ENCODE peak calls at places on chromosomes 12 and 14, in nine cellular contexts. P is esophagus squamous epithelium, V is uterus, B is heart left ventricle, I is stomach, A is thyroid gland, H is adrenal gland, O is IMR-90, F is ovary. N is an unnamed sample.

GRCh38 chr12:98970210-98970609 is 325.1 kb downstream of the APAF1 start:
- DNase-seq in P (no peak), V (no peak), B (no peak), I (no peak), A (no peak), H (no peak), O (no peak), F (no peak), N (no peak)

GRCh38 chr14:103427485-103428443 is 42.5 kb downstream of the MARK3 start:
- DNase-seq in P (no peak), V (peak; percentile 43), B (peak; percentile 21), I (no peak), A (no peak), H (peak; percentile 42), O (peak; percentile 85), F (peak; percentile 57), N (no peak)

GRCh38 chr12:11765817-11766794 is 116.6 kb downstream of the ETV6 start:
- DNase-seq in P (no peak), V (peak; percentile 47), B (peak; percentile 54), I (no peak), A (no peak), H (peak; percentile 35), O (peak; percentile 70), F (no peak), N (no peak)

GRCh38 chr12:2960432-2960956 is 1.3 kb downstream of the TEAD4 start:
- DNase-seq in P (no peak), V (no peak), B (no peak), I (no peak), A (peak; percentile 46), H (no peak), O (peak; percentile 67), F (no peak), N (no peak)

GRCh38 chr12:57609781-57610552 is 1.3 kb upstream of the ARHGEF25 start:
- DNase-seq in P (no peak), V (peak; percentile 61), B (peak; percentile 73), I (no peak), A (no peak), H (no peak), O (no peak), F (peak; percentile 74), N (no peak)

GRCh38 chr14:37194698-37195097 is 3.0 kb upstream of the MIPOL1 start:
- DNase-seq in P (no peak), V (no peak), B (no peak), I (no peak), A (no peak), H (no peak), O (no peak), F (no peak), N (no peak)

GRCh38 chr12:87155616-87156015 is 873.6 kb downstream of the C12orf50 start:
- DNase-seq in P (no peak), V (no peak), B (no peak), I (no peak), A (no peak), H (no peak), O (peak; percentile 46), F (no peak), N (no peak)

GRCh38 chr12:87670448-87670847 is 358.8 kb downstream of the C12orf50 start:
- DNase-seq in P (no peak), V (no peak), B (no peak), I (no peak), A (no peak), H (no peak), O (no peak), F (no peak), N (no peak)

GRCh38 chr12:59650594-59651229 is 54.9 kb downstream of the SLC16A7 start:
- DNase-seq in P (no peak), V (no peak), B (no peak), I (no peak), A (no peak), H (peak; percentile 20), O (peak; percentile 15), F (no peak), N (no peak)

GRCh38 chr14:55814064-55814463 is 234.1 kb downstream of the KTN1 start:
- DNase-seq in P (no peak), V (no peak), B (no peak), I (no peak), A (no peak), H (no peak), O (peak; percentile 60), F (no peak), N (no peak)

GRCh38 chr14:66105819-66106218 is 380.4 kb upstream of the CCDC196 start:
- DNase-seq in P (no peak), V (no peak), B (no peak), I (no peak), A (no peak), H (no peak), O (no peak), F (no peak), N (no peak)

GRCh38 chr12:6466184-6466573 is 4.3 kb downstream of the VAMP1 start:
- DNase-seq in P (no peak), V (no peak), B (no peak), I (no peak), A (no peak), H (no peak), O (no peak), F (no peak), N (peak; percentile 75)

GRCh38 chr12:47818701-47819543 is 781 bp downstream of the HDAC7 start:
- DNase-seq in P (no peak), V (peak; percentile 65), B (peak; percentile 81), I (peak; percentile 49), A (peak; percentile 66), H (peak; percentile 60), O (no peak), F (peak; percentile 75), N (no peak)

GRCh38 chr12:130955238-130955816 is 1.6 kb downstream of the ADGRD1 start:
- DNase-seq in P (no peak), V (no peak), B (peak; percentile 37), I (no peak), A (no peak), H (no peak), O (no peak), F (no peak), N (no peak)

GRCh38 chr14:25111061-25111601 is 61.2 kb upstream of the STXBP6 start:
- DNase-seq in P (no peak), V (no peak), B (peak; percentile 36), I (peak; percentile 49), A (peak; percentile 64), H (no peak), O (peak; percentile 98), F (no peak), N (peak; percentile 59)

GRCh38 chr12:86122846-86123468 is 133.2 kb downstream of the MGAT4C start:
- DNase-seq in P (no peak), V (no peak), B (no peak), I (no peak), A (no peak), H (no peak), O (peak; percentile 2), F (no peak), N (no peak)

GRCh38 chr14:69922198-69922597 is 43.0 kb downstream of the SMOC1 start:
- DNase-seq in P (no peak), V (no peak), B (no peak), I (no peak), A (peak; percentile 75), H (peak; percentile 51), O (no peak), F (no peak), N (no peak)

GRCh38 chr12:104672096-104672445 is 215.3 kb downstream of the CHST11 start:
- DNase-seq in P (no peak), V (no peak), B (no peak), I (no peak), A (no peak), H (no peak), O (no peak), F (no peak), N (no peak)

GRCh38 chr14:62957562-62957961 is 87.7 kb downstream of the KCNH5 start:
- DNase-seq in P (no peak), V (no peak), B (no peak), I (no peak), A (no peak), H (no peak), O (peak; percentile 99), F (no peak), N (no peak)

GRCh38 chr12:16606201-16606849 is 363 bp upstream of the LMO3 start:
- DNase-seq in P (no peak), V (peak; percentile 68), B (no peak), I (no peak), A (peak; percentile 83), H (peak; percentile 51), O (peak; percentile 27), F (no peak), N (peak; percentile 86)
- TF ChIP-seq CTCF in P (no peak), V (no peak), B (no peak), I (no peak), A (no peak), H (no peak), O (no peak), F (no peak), N (no peak)

DNA sequence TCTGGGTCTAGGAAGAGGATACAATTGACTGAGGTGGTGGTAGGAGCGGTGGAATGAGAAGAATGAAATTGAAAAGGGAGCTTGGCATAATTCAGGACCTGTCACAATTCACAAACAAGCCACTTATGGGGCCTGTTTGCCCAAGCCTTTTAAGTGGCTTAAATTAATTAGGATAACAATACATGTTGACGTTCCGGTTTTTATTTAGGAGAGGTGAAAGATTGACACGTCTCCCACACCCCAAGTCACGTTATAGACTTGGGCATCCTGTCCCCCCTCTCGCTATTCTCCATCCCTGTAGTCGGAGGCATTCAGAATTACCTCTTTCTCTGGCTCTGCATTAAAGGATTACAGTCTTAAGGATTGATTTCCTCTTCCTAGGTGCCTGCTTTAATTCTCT is 954 bp upstream of the CALCOCO1 start:
- DNase-seq in P (no peak), V (no peak), B (no peak), I (no peak), A (no peak), H (no peak), O (no peak), F (no peak), N (no peak)
- TF ChIP-seq POLR2A in P (no peak), V (no peak), B (no peak), I (no peak), A (no peak), H (no peak), O (no peak), F (no peak), N (no peak)

DNA sequence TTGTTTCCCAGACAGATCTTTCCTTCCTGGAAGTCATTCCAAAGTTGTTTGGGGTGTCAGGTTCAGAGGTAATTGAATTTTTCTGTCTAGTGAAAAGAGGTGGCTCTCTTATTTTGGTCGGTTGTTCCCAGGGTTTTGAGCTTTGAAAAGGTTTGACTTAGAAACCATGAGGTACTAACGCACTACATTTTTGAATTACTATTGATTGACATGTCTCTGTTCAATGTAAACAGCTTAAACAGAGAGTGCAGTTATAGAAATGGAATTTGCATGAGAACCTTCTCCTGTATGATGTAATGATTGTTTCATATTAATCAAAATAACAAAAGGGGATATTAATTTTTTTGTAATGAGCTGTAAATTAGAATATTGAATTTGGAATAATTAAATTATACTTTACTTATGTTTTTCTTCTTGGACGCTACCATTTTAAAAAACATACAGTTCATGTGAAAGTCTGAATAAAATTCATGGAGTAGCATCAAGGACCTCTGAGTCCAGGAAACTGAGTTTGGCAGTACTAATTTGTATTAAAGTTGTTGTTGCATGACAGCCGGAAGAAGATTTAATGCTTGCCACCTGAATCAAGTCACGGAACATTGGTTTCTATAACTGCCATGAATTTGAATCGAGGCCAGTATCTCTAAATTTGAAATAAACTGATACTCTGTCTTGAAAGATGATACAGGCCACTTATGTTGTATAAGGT is 41.7 kb downstream of the NPAS3 start:
- DNase-seq in P (no peak), V (no peak), B (no peak), I (no peak), A (no peak), H (no peak), O (no peak), F (no peak), N (no peak)
- H3K4me3 ChIP-seq in P (no peak overlapping the region), V (no peak overlapping the region), B (no peak overlapping the region), I (no peak overlapping the region), A (no peak overlapping the region), H (no peak overlapping the region), O (no peak overlapping the region), F (no peak overlapping the region), N (no peak overlapping the region)

GRCh38 chr14:21840765-21841164 is 167.1 kb upstream of the OR4E1 start:
- DNase-seq in P (no peak), V (no peak), B (no peak), I (no peak), A (no peak), H (no peak), O (no peak), F (no peak), N (no peak)
- TF ChIP-seq CTCF in P (no peak), V (no peak), B (no peak), I (no peak), A (no peak), H (no peak), O (no peak), F (no peak), N (no peak)

N was measured in lower leg skin.